ENCODE peak calls at places on chromosome 22, in seven cellular contexts. U is ELR; Z is iPS-NIHi11; C is MCF 10A; O is suprapubic skin; T is anterior cingulate cortex; P is stimulated activated CD8-positive, alpha-beta memory T cell treated with anti-CD3 and anti-CD28 coated beads, Interleukin-12 subunit alpha, Interleukin-12 subunit beta, amount 100 ng/mL, for 4 hours. I is an unnamed sample.

GRCh38 chr22:32334640-32335365 is 22.9 kb upstream of the RFPL3 start:
- DNase-seq in Z (no peak), O (no peak), P (no peak), U (no peak), C (no peak), T (no peak), I (no peak)

GRCh38 chr22:29550005-29550404 is 3.6 kb downstream of the THOC5 start:
- DNase-seq in T (no peak), C (no peak), U (no peak), Z (no peak), O (no peak), P (no peak), I (no peak)

GRCh38 chr22:43889366-43890253 is 2.2 kb downstream of the PNPLA5 start:
- DNase-seq in T (peak; percentile 17), C (peak; percentile 42), Z (no peak), P (no peak), O (no peak), U (peak; percentile 58), I (no peak)

GRCh38 chr22:34960005-34960404 is 106.0 kb upstream of the ISX start:
- DNase-seq in O (no peak), U (no peak), P (no peak), T (no peak), C (no peak), Z (no peak), I (no peak)

GRCh38 chr22:22687638-22688500 is 43.5 kb downstream of the GGTLC2 start:
- DNase-seq in U (peak; percentile 31), T (no peak), P (no peak), Z (peak; percentile 47), C (peak; percentile 63), O (no peak), I (peak; percentile 61)

GRCh38 chr22:38298312-38299000 is 18.8 kb downstream of the CSNK1E start:
- DNase-seq in C (peak; percentile 100), O (no peak), P (no peak), Z (peak; percentile 84), U (peak; percentile 100), T (no peak), I (peak; percentile 56)

GRCh38 chr22:38987171-38987895 is 5.2 kb downstream of the APOBEC3B start:
- DNase-seq in P (no peak), O (no peak), T (no peak), Z (peak; percentile 11), C (no peak), U (no peak), I (no peak)

GRCh38 chr22:29145321-29146072 is 60.2 kb upstream of the EMID1 start:
- DNase-seq in Z (no peak), P (no peak), C (no peak), T (no peak), U (no peak), O (peak; percentile 75), I (no peak)

GRCh38 chr22:33006220-33006954 is 51.8 kb downstream of the SYN3 start:
- DNase-seq in Z (no peak), U (no peak), C (peak; percentile 92), T (no peak), O (no peak), P (no peak), I (no peak)

GRCh38 chr22:30422481-30423295 is 2.9 kb upstream of the MTFP1 start:
- DNase-seq in U (peak; percentile 99), Z (peak; percentile 65), C (peak; percentile 99), O (peak; percentile 84), T (peak; percentile 74), P (no peak), I (peak; percentile 90)

GRCh38 chr22:17267661-17268330 is 48.6 kb upstream of the ADA2 start:
- DNase-seq in T (no peak), Z (no peak), C (no peak), U (no peak), P (no peak), O (no peak), I (no peak)

GRCh38 chr22:23424031-23424430 is 156.1 kb downstream of the IGLL1 start:
- DNase-seq in O (no peak), P (no peak), Z (no peak), T (no peak), U (no peak), C (no peak), I (no peak)

GRCh38 chr22:24427500-24428164 is at the start of gene ADORA2A:
- DNase-seq in U (no peak), O (no peak), T (peak; percentile 24), C (no peak), Z (no peak), P (peak; percentile 74), I (no peak)

GRCh38 chr22:37179622-37180420 is 8.2 kb downstream of the C1QTNF6 start:
- DNase-seq in C (no peak), Z (peak; percentile 7), U (no peak), P (no peak), T (no peak), O (no peak), I (no peak)

GRCh38 chr22:16695261-16695660 is 102.7 kb upstream of the CCT8L2 start:
- DNase-seq in O (no peak), P (no peak), C (no peak), Z (no peak), U (no peak), T (no peak), I (no peak)

GRCh38 chr22:39309881-39310714 is 9.3 kb downstream of the RPL3 start:
- DNase-seq in U (peak; percentile 79), P (no peak), O (no peak), C (peak; percentile 66), Z (no peak), T (no peak), I (peak; percentile 45)

GRCh38 chr22:38204784-38205183 is 3.0 kb downstream of the MAFF start:
- DNase-seq in T (no peak), O (no peak), Z (no peak), C (no peak), P (no peak), U (peak; percentile 35), I (no peak)

GRCh38 chr22:19636696-19637355 is 77.5 kb upstream of the SEPTIN5 start:
- DNase-seq in Z (no peak), C (no peak), O (peak; percentile 62), P (no peak), T (no peak), U (no peak), I (no peak)

GRCh38 chr22:22883090-22883727 is 4.4 kb upstream of the IGLL5 start:
- DNase-seq in C (no peak), P (no peak), O (no peak), Z (no peak), U (no peak), T (no peak), I (no peak)

GRCh38 chr22:22759889-22760546 is 115.6 kb downstream of the GGTLC2 start:
- DNase-seq in U (no peak), Z (no peak), O (no peak), P (no peak), C (no peak), T (no peak), I (no peak)

GRCh38 chr22:46390652-46391301 is 55.3 kb downstream of the TRMU start:
- DNase-seq in C (no peak), O (no peak), Z (no peak), P (no peak), U (peak; percentile 74), T (no peak), I (peak; percentile 80)

GRCh38 chr22:41777749-41778395 is 22.6 kb upstream of the CCDC134 start:
- DNase-seq in U (peak; percentile 13), O (no peak), Z (no peak), C (no peak), P (no peak), T (no peak), I (no peak)

GRCh38 chr22:50175921-50176849 is 5.7 kb downstream of the PANX2 start:
- DNase-seq in U (no peak), P (no peak), C (no peak), O (no peak), T (no peak), Z (no peak), I (no peak)

GRCh38 chr22:48359613-48359965 is 1468.1 kb downstream of the BRD1 start:
- DNase-seq in C (no peak), Z (no peak), P (no peak), T (no peak), O (no peak), U (no peak), I (no peak)

GRCh38 chr22:23530106-23530505 is 50.0 kb downstream of the IGLL1 start:
- DNase-seq in Z (no peak), O (peak; percentile 47), U (no peak), C (no peak), T (no peak), P (no peak), I (no peak)

GRCh38 chr22:37782340-37783168 is 25.2 kb upstream of the GCAT start:
- DNase-seq in P (no peak), U (peak; percentile 90), C (peak; percentile 78), Z (no peak), T (no peak), O (no peak), I (no peak)

GRCh38 chr22:33271390-33272161 is 213.4 kb upstream of the SYN3 start:
- DNase-seq in Z (no peak), O (no peak), P (no peak), C (peak; percentile 62), T (peak; percentile 21), U (no peak), I (peak; percentile 55)

GRCh38 chr22:37012262-37012904 is 6.9 kb downstream of the TST start:
- DNase-seq in P (no peak), C (peak; percentile 26), O (no peak), T (peak; percentile 26), Z (no peak), U (no peak), I (peak; percentile 39)

GRCh38 chr22:39353346-39353745 is 3.6 kb downstream of the SYNGR1 start:
- DNase-seq in C (no peak), Z (no peak), P (no peak), U (peak; percentile 41), O (no peak), T (no peak), I (no peak)

GRCh38 chr22:48838376-48838775 is 989.3 kb downstream of the BRD1 start:
- DNase-seq in Z (no peak), C (no peak), T (no peak), P (no peak), O (peak; percentile 68), U (no peak), I (no peak)

GRCh38 chr22:40058265-40058664 is 63.5 kb downstream of the FAM83F start:
- DNase-seq in U (no peak), T (no peak), C (no peak), P (no peak), Z (no peak), O (no peak), I (no peak)

GRCh38 chr22:49010901-49011300 is 816.8 kb downstream of the BRD1 start:
- DNase-seq in Z (no peak), O (no peak), U (no peak), T (no peak), P (no peak), C (no peak), I (no peak)

GRCh38 chr22:49147171-49147570 is 680.5 kb downstream of the BRD1 start:
- DNase-seq in U (no peak), P (no peak), T (no peak), Z (no peak), C (no peak), O (peak; percentile 48), I (no peak)

GRCh38 chr22:20002098-20002497 is 14.5 kb downstream of the ARVCF start:
- DNase-seq in O (no peak), T (no peak), C (no peak), U (no peak), P (no peak), Z (no peak), I (no peak)

GRCh38 chr22:40348025-40348658 is 1.8 kb downstream of the ADSL start:
- DNase-seq in C (peak; percentile 65), O (no peak), Z (peak; percentile 67), P (peak; percentile 34), U (peak; percentile 70), T (peak; percentile 4), I (peak; percentile 62)

GRCh38 chr22:36304429-36304828 is 51.5 kb downstream of the APOL1 start:
- DNase-seq in Z (no peak), T (no peak), U (peak; percentile 38), P (no peak), O (no peak), C (no peak), I (no peak)

GRCh38 chr22:43630451-43630850 is 181.7 kb downstream of the EFCAB6 start:
- DNase-seq in C (no peak), O (no peak), Z (no peak), U (no peak), T (no peak), P (no peak), I (no peak)

I was measured in fibroblast of gingiva.